ENCODE peak calls at places on chromosomes 1 and 21, in eight cellular contexts. One of them, this sample, is unnamed. For H3K4me1, the result is how much of the 10 kb centered on the place peaks cover.

GRCh38 chr21:41669533-41669830 is 97.4 kb downstream of the RIPK4 start:
- DNase-seq in vagina: no peak
- DNase-seq in astrocyte: no peak
- DNase-seq in H9: no peak
- DNase-seq in psoas muscle: no peak
- DNase-seq in left ventricle myocardium inferior: no peak
- DNase-seq in heart right ventricle: no peak
- DNase-seq in A673: no peak
- DNase-seq in this sample: no peak

GRCh38 chr1:114107474-114108175 is 46.0 kb downstream of the SYT6 start:
- DNase-seq in vagina: no peak
- DNase-seq in astrocyte: no peak
- DNase-seq in H9: no peak
- DNase-seq in psoas muscle: no peak
- DNase-seq in left ventricle myocardium inferior: no peak
- DNase-seq in heart right ventricle: no peak
- DNase-seq in A673: no peak
- DNase-seq in this sample: peak

GRCh38 chr1:46118856-46119255 is 13.6 kb downstream of the PIK3R3 start:
- DNase-seq in vagina: no peak
- DNase-seq in astrocyte: no peak
- DNase-seq in H9: no peak
- DNase-seq in psoas muscle: no peak
- DNase-seq in left ventricle myocardium inferior: no peak
- DNase-seq in heart right ventricle: no peak
- DNase-seq in A673: no peak
- DNase-seq in this sample: no peak

GRCh38 chr1:51946300-51946699 is 44.2 kb downstream of the RAB3B start:
- DNase-seq in vagina: no peak
- DNase-seq in astrocyte: peak
- DNase-seq in H9: no peak
- DNase-seq in psoas muscle: no peak
- DNase-seq in left ventricle myocardium inferior: no peak
- DNase-seq in heart right ventricle: no peak
- DNase-seq in A673: no peak
- DNase-seq in this sample: no peak

GRCh38 chr21:23699402-23699801 is 1907.9 kb downstream of the MRPL39 start:
- DNase-seq in vagina: no peak
- DNase-seq in astrocyte: no peak
- DNase-seq in H9: no peak
- DNase-seq in psoas muscle: no peak
- DNase-seq in left ventricle myocardium inferior: no peak
- DNase-seq in heart right ventricle: no peak
- DNase-seq in A673: no peak
- DNase-seq in this sample: no peak

GRCh38 chr1:8456306-8456912 is 138.5 kb downstream of the SLC45A1 start:
- DNase-seq in vagina: no peak
- DNase-seq in astrocyte: peak
- DNase-seq in H9: no peak
- DNase-seq in psoas muscle: no peak
- DNase-seq in left ventricle myocardium inferior: no peak
- DNase-seq in heart right ventricle: no peak
- DNase-seq in A673: peak
- DNase-seq in this sample: no peak

GRCh38 chr1:46822248-46822826 is 23.5 kb downstream of the CYP4B1 start:
- DNase-seq in vagina: no peak
- DNase-seq in astrocyte: no peak
- DNase-seq in H9: no peak
- DNase-seq in psoas muscle: no peak
- DNase-seq in left ventricle myocardium inferior: no peak
- DNase-seq in heart right ventricle: no peak
- DNase-seq in A673: no peak
- DNase-seq in this sample: no peak

GRCh38 chr1:11736746-11737639 is 1.1 kb downstream of the AGTRAP start:
- DNase-seq in vagina: no peak
- DNase-seq in astrocyte: peak
- DNase-seq in H9: peak
- DNase-seq in psoas muscle: peak
- DNase-seq in left ventricle myocardium inferior: peak
- DNase-seq in heart right ventricle: peak
- DNase-seq in A673: peak
- DNase-seq in this sample: peak

GRCh38 chr1:8026153-8026975 is at the start of gene ERRFI1:
- DNase-seq in vagina: no peak
- DNase-seq in astrocyte: peak
- DNase-seq in H9: peak
- DNase-seq in psoas muscle: peak
- DNase-seq in left ventricle myocardium inferior: peak
- DNase-seq in heart right ventricle: peak
- DNase-seq in A673: peak
- DNase-seq in this sample: peak

GRCh38 chr1:99566290-99567021 is 79.5 kb upstream of the PALMD start:
- DNase-seq in vagina: no peak
- DNase-seq in astrocyte: no peak
- DNase-seq in H9: no peak
- DNase-seq in psoas muscle: no peak
- DNase-seq in left ventricle myocardium inferior: no peak
- DNase-seq in heart right ventricle: no peak
- DNase-seq in A673: no peak
- DNase-seq in this sample: peak

GRCh38 chr1:54437783-54438182 is 31.6 kb upstream of the SSBP3 start:
- DNase-seq in vagina: no peak
- DNase-seq in astrocyte: no peak
- DNase-seq in H9: no peak
- DNase-seq in psoas muscle: no peak
- DNase-seq in left ventricle myocardium inferior: no peak
- DNase-seq in heart right ventricle: no peak
- DNase-seq in A673: no peak
- DNase-seq in this sample: no peak

GRCh38 chr1:23745515-23745914 is 2.2 kb downstream of the ELOA start:
- DNase-seq in vagina: no peak
- DNase-seq in astrocyte: no peak
- DNase-seq in H9: no peak
- DNase-seq in psoas muscle: no peak
- DNase-seq in left ventricle myocardium inferior: no peak
- DNase-seq in heart right ventricle: no peak
- DNase-seq in A673: peak
- DNase-seq in this sample: no peak

GRCh38 chr21:32306021-32306780 is 7.5 kb downstream of the MRAP start:
- DNase-seq in vagina: peak
- DNase-seq in astrocyte: no peak
- DNase-seq in H9: peak
- DNase-seq in psoas muscle: no peak
- DNase-seq in left ventricle myocardium inferior: no peak
- DNase-seq in heart right ventricle: no peak
- DNase-seq in A673: no peak
- DNase-seq in this sample: peak

GRCh38 chr1:91854852-91855251 is 31.1 kb downstream of the TGFBR3 start:
- DNase-seq in vagina: no peak
- DNase-seq in astrocyte: no peak
- DNase-seq in H9: no peak
- DNase-seq in psoas muscle: no peak
- DNase-seq in left ventricle myocardium inferior: no peak
- DNase-seq in heart right ventricle: no peak
- DNase-seq in A673: no peak
- DNase-seq in this sample: no peak

GRCh38 chr1:229058716-229059115 is 212.2 kb upstream of the RAB4A start:
- DNase-seq in vagina: no peak
- DNase-seq in astrocyte: no peak
- DNase-seq in H9: no peak
- DNase-seq in psoas muscle: no peak
- DNase-seq in left ventricle myocardium inferior: no peak
- DNase-seq in heart right ventricle: no peak
- DNase-seq in A673: no peak
- DNase-seq in this sample: no peak

GRCh38 chr1:192958871-192959270 is 100.3 kb downstream of the UCHL5 start:
- DNase-seq in vagina: no peak
- DNase-seq in astrocyte: peak
- DNase-seq in H9: no peak
- DNase-seq in psoas muscle: no peak
- DNase-seq in left ventricle myocardium inferior: no peak
- DNase-seq in heart right ventricle: no peak
- DNase-seq in A673: no peak
- DNase-seq in this sample: no peak

GRCh38 chr1:212485895-212486590 is 53.3 kb downstream of the NENF start:
- DNase-seq in vagina: no peak
- DNase-seq in astrocyte: peak
- DNase-seq in H9: peak
- DNase-seq in psoas muscle: peak
- DNase-seq in left ventricle myocardium inferior: no peak
- DNase-seq in heart right ventricle: no peak
- DNase-seq in A673: no peak
- DNase-seq in this sample: peak

GRCh38 chr1:175208773-175209492 is 16.4 kb upstream of the KIAA0040 start:
- DNase-seq in vagina: no peak
- DNase-seq in astrocyte: no peak
- DNase-seq in H9: no peak
- DNase-seq in psoas muscle: no peak
- DNase-seq in left ventricle myocardium inferior: no peak
- DNase-seq in heart right ventricle: no peak
- DNase-seq in A673: no peak
- DNase-seq in this sample: no peak

GRCh38 chr1:3563125-3563524 is 48.2 kb downstream of the MEGF6 start:
- DNase-seq in vagina: no peak
- DNase-seq in astrocyte: no peak
- DNase-seq in H9: no peak
- DNase-seq in psoas muscle: no peak
- DNase-seq in left ventricle myocardium inferior: no peak
- DNase-seq in heart right ventricle: no peak
- DNase-seq in A673: no peak
- DNase-seq in this sample: no peak

GRCh38 chr1:28170036-28170596 is 6.4 kb downstream of the PTAFR start:
- DNase-seq in vagina: no peak
- DNase-seq in astrocyte: no peak
- DNase-seq in H9: no peak
- DNase-seq in psoas muscle: no peak
- DNase-seq in left ventricle myocardium inferior: no peak
- DNase-seq in heart right ventricle: no peak
- DNase-seq in A673: no peak
- DNase-seq in this sample: peak

GRCh38 chr1:28172690-28173150 is 3.8 kb downstream of the PTAFR start:
- DNase-seq in vagina: no peak
- DNase-seq in astrocyte: peak
- DNase-seq in H9: no peak
- DNase-seq in psoas muscle: no peak
- DNase-seq in left ventricle myocardium inferior: no peak
- DNase-seq in heart right ventricle: no peak
- DNase-seq in A673: no peak
- DNase-seq in this sample: peak

GRCh38 chr1:28171246-28171645 is 5.2 kb downstream of the PTAFR start:
- DNase-seq in vagina: no peak
- DNase-seq in astrocyte: no peak
- DNase-seq in H9: no peak
- DNase-seq in psoas muscle: no peak
- DNase-seq in left ventricle myocardium inferior: no peak
- DNase-seq in heart right ventricle: no peak
- DNase-seq in A673: no peak
- DNase-seq in this sample: no peak

GRCh38 chr1:28173980-28174297 is 2.6 kb downstream of the PTAFR start:
- DNase-seq in vagina: no peak
- DNase-seq in astrocyte: peak
- DNase-seq in H9: no peak
- DNase-seq in psoas muscle: no peak
- DNase-seq in left ventricle myocardium inferior: no peak
- DNase-seq in heart right ventricle: no peak
- DNase-seq in A673: no peak
- DNase-seq in this sample: no peak

DNA sequence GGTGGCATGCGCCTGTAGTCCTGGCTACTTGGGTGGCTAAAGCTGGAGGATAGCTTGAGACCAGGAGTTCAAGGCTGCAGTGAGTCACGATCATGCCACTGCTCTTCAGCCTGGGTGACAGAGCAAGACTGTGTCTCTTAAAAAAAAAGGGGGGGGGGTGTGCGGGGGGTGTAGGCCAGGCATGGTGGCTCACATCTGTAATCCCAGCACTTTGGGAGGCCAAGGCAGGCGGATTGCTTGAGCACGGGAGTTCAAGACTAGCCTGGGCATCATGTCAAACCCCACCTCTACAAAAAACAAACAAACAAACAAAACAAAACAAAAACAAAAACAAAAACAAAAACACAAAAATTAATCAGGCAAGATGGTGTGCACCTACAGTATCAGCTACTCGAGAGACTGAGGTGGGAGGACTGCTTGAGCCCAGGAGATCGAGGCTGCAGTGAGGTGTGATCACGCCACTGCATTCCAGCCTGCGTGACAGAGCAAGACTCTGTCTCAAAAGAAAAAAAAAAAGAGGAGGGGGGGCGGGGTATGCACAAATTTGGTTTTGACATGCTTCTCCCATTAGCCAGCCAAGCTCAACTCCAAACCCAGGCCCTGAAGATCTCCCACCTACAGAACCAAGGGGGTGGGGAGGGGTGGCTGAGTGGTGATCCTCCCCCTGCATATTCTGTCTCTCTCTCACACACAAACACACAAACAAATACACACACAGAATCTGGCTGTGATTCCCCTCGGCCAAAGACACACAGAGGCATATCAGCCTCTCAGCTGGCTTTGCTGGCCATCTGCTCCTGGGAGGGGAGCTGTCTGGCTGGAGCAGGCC is 3.1 kb downstream of the PTAFR start:
- DNase-seq in vagina: no peak
- DNase-seq in astrocyte: no peak
- DNase-seq in H9: no peak
- DNase-seq in psoas muscle: no peak
- DNase-seq in left ventricle myocardium inferior: no peak
- DNase-seq in heart right ventricle: no peak
- DNase-seq in A673: no peak
- DNase-seq in this sample: no peak
- H3K4me1 ChIP-seq in vagina: under half
- H3K4me1 ChIP-seq in astrocyte: under half
- H3K4me1 ChIP-seq in H9: under half
- H3K4me1 ChIP-seq in psoas muscle: under half
- H3K4me1 ChIP-seq in left ventricle myocardium inferior: under half
- H3K4me1 ChIP-seq in heart right ventricle: under half
- H3K4me1 ChIP-seq in A673: under half
- H3K4me1 ChIP-seq in this sample: under half

GRCh38 chr21:17613242-17613676 is 558 bp upstream of the BTG3 start:
- DNase-seq in vagina: peak
- DNase-seq in astrocyte: no peak
- DNase-seq in H9: no peak
- DNase-seq in psoas muscle: peak
- DNase-seq in left ventricle myocardium inferior: no peak
- DNase-seq in heart right ventricle: peak
- DNase-seq in A673: peak
- DNase-seq in this sample: no peak
- TF ChIP-seq CTCF in vagina: no peak
- TF ChIP-seq CTCF in astrocyte: no peak
- TF ChIP-seq CTCF in H9: no peak
- TF ChIP-seq CTCF in psoas muscle: no peak
- TF ChIP-seq CTCF in left ventricle myocardium inferior: no peak
- TF ChIP-seq CTCF in heart right ventricle: no peak
- TF ChIP-seq CTCF in A673: no peak
- TF ChIP-seq CTCF in this sample: no peak

GRCh38 chr1:42957229-42957879 is 1.3 kb downstream of the SLC2A1 start:
- DNase-seq in vagina: no peak
- DNase-seq in astrocyte: no peak
- DNase-seq in H9: no peak
- DNase-seq in psoas muscle: no peak
- DNase-seq in left ventricle myocardium inferior: no peak
- DNase-seq in heart right ventricle: no peak
- DNase-seq in A673: no peak
- DNase-seq in this sample: no peak
- H3K4me1 ChIP-seq in vagina: half or more
- H3K4me1 ChIP-seq in astrocyte: under half
- H3K4me1 ChIP-seq in H9: under half
- H3K4me1 ChIP-seq in psoas muscle: under half
- H3K4me1 ChIP-seq in left ventricle myocardium inferior: half or more
- H3K4me1 ChIP-seq in heart right ventricle: under half
- H3K4me1 ChIP-seq in A673: under half
- H3K4me1 ChIP-seq in this sample: half or more

GRCh38 chr1:166391677-166392076 is 224.9 kb upstream of the FAM78B start:
- DNase-seq in vagina: no peak
- DNase-seq in astrocyte: peak
- DNase-seq in H9: no peak
- DNase-seq in psoas muscle: no peak
- DNase-seq in left ventricle myocardium inferior: no peak
- DNase-seq in heart right ventricle: no peak
- DNase-seq in A673: peak
- DNase-seq in this sample: no peak
- TF ChIP-seq CTCF in vagina: no peak
- TF ChIP-seq CTCF in astrocyte: no peak
- TF ChIP-seq CTCF in H9: no peak
- TF ChIP-seq CTCF in psoas muscle: no peak
- TF ChIP-seq CTCF in left ventricle myocardium inferior: no peak
- TF ChIP-seq CTCF in heart right ventricle: no peak
- TF ChIP-seq CTCF in A673: no peak
- TF ChIP-seq CTCF in this sample: no peak

This sample was measured in Caco-2.